ENCODE peak calls at places on chromosomes 12 and 14, in seven cellular contexts. One of them, this sample, is unnamed. For H3K36me3, the result is how much of the 10 kb centered on the place peaks cover.

GRCh38 chr14:72480465-72481243 is 413.2 kb downstream of the DPF3 start:
- DNase-seq in prostate gland: no peak
- DNase-seq in fibroblast of lung: no peak
- DNase-seq in SK-N-SH: no peak
- DNase-seq in A673: no peak
- DNase-seq in CD8-positive, alpha-beta memory T cell: no peak
- DNase-seq in upper lobe of right lung: no peak
- DNase-seq in this sample: peak

GRCh38 chr12:24470050-24470449 is 478.9 kb downstream of the BCAT1 start:
- DNase-seq in CD8-positive, alpha-beta memory T cell: no peak
- DNase-seq in fibroblast of lung: peak
- DNase-seq in SK-N-SH: no peak
- DNase-seq in upper lobe of right lung: no peak
- DNase-seq in prostate gland: no peak
- DNase-seq in A673: peak
- DNase-seq in this sample: peak

GRCh38 chr14:105700622-105701288 is 174.4 kb downstream of the TMEM121 start:
- DNase-seq in fibroblast of lung: no peak
- DNase-seq in SK-N-SH: no peak
- DNase-seq in upper lobe of right lung: peak
- DNase-seq in CD8-positive, alpha-beta memory T cell: no peak
- DNase-seq in A673: no peak
- DNase-seq in prostate gland: no peak
- DNase-seq in this sample: no peak

GRCh38 chr12:119369907-119370546 is 35.5 kb downstream of the CCDC60 start:
- DNase-seq in A673: peak
- DNase-seq in upper lobe of right lung: no peak
- DNase-seq in SK-N-SH: no peak
- DNase-seq in prostate gland: peak
- DNase-seq in CD8-positive, alpha-beta memory T cell: no peak
- DNase-seq in fibroblast of lung: no peak
- DNase-seq in this sample: no peak

GRCh38 chr12:33994857-33995808 is 27.2 kb upstream of the ALG10 start:
- DNase-seq in fibroblast of lung: no peak
- DNase-seq in CD8-positive, alpha-beta memory T cell: no peak
- DNase-seq in prostate gland: no peak
- DNase-seq in upper lobe of right lung: no peak
- DNase-seq in SK-N-SH: no peak
- DNase-seq in A673: no peak
- DNase-seq in this sample: no peak

GRCh38 chr12:76726626-76727025 is 37.3 kb upstream of the ZDHHC17 start:
- DNase-seq in upper lobe of right lung: no peak
- DNase-seq in fibroblast of lung: no peak
- DNase-seq in prostate gland: no peak
- DNase-seq in A673: no peak
- DNase-seq in CD8-positive, alpha-beta memory T cell: no peak
- DNase-seq in SK-N-SH: no peak
- DNase-seq in this sample: no peak

GRCh38 chr14:104218361-104219180 is 80.2 kb downstream of the KIF26A start:
- DNase-seq in prostate gland: no peak
- DNase-seq in upper lobe of right lung: peak
- DNase-seq in fibroblast of lung: no peak
- DNase-seq in A673: no peak
- DNase-seq in CD8-positive, alpha-beta memory T cell: no peak
- DNase-seq in SK-N-SH: no peak
- DNase-seq in this sample: no peak

GRCh38 chr14:104400355-104400754 is 179.2 kb upstream of the C14orf180 start:
- DNase-seq in SK-N-SH: no peak
- DNase-seq in prostate gland: no peak
- DNase-seq in fibroblast of lung: no peak
- DNase-seq in A673: no peak
- DNase-seq in upper lobe of right lung: no peak
- DNase-seq in CD8-positive, alpha-beta memory T cell: no peak
- DNase-seq in this sample: no peak

GRCh38 chr14:36317650-36318049 is 2.8 kb downstream of the MBIP start:
- DNase-seq in fibroblast of lung: peak
- DNase-seq in prostate gland: no peak
- DNase-seq in A673: peak
- DNase-seq in upper lobe of right lung: no peak
- DNase-seq in SK-N-SH: no peak
- DNase-seq in CD8-positive, alpha-beta memory T cell: no peak
- DNase-seq in this sample: no peak

GRCh38 chr12:44626883-44627282 is 249.2 kb downstream of the NELL2 start:
- DNase-seq in prostate gland: no peak
- DNase-seq in SK-N-SH: no peak
- DNase-seq in CD8-positive, alpha-beta memory T cell: no peak
- DNase-seq in upper lobe of right lung: no peak
- DNase-seq in fibroblast of lung: no peak
- DNase-seq in A673: no peak
- DNase-seq in this sample: no peak

GRCh38 chr12:98725481-98726247 is 80.6 kb downstream of the APAF1 start:
- DNase-seq in upper lobe of right lung: no peak
- DNase-seq in fibroblast of lung: peak
- DNase-seq in SK-N-SH: peak
- DNase-seq in A673: peak
- DNase-seq in prostate gland: no peak
- DNase-seq in CD8-positive, alpha-beta memory T cell: no peak
- DNase-seq in this sample: peak
- H3K36me3 ChIP-seq in upper lobe of right lung: half or more
- H3K36me3 ChIP-seq in fibroblast of lung: under half
- H3K36me3 ChIP-seq in SK-N-SH: under half
- H3K36me3 ChIP-seq in A673: under half
- H3K36me3 ChIP-seq in prostate gland: under half
- H3K36me3 ChIP-seq in CD8-positive, alpha-beta memory T cell: under half
- H3K36me3 ChIP-seq in this sample: under half

GRCh38 chr14:74965770-74966153 is 10.4 kb upstream of the PGF start:
- DNase-seq in SK-N-SH: no peak
- DNase-seq in A673: peak
- DNase-seq in CD8-positive, alpha-beta memory T cell: no peak
- DNase-seq in upper lobe of right lung: no peak
- DNase-seq in prostate gland: no peak
- DNase-seq in fibroblast of lung: peak
- DNase-seq in this sample: peak
- H3K27ac ChIP-seq in SK-N-SH: peak
- H3K27ac ChIP-seq in A673: peak
- H3K27ac ChIP-seq in CD8-positive, alpha-beta memory T cell: no peak
- H3K27ac ChIP-seq in upper lobe of right lung: no peak
- H3K27ac ChIP-seq in prostate gland: no peak
- H3K27ac ChIP-seq in fibroblast of lung: no peak
- H3K27ac ChIP-seq in this sample: no peak

GRCh38 chr12:64446295-64446694 is 5.6 kb upstream of the TBK1 start:
- DNase-seq in fibroblast of lung: no peak
- DNase-seq in A673: no peak
- DNase-seq in SK-N-SH: no peak
- DNase-seq in prostate gland: no peak
- DNase-seq in upper lobe of right lung: no peak
- DNase-seq in CD8-positive, alpha-beta memory T cell: no peak
- DNase-seq in this sample: no peak

GRCh38 chr12:64440100-64440499 is 11.8 kb upstream of the TBK1 start:
- DNase-seq in upper lobe of right lung: no peak
- DNase-seq in prostate gland: no peak
- DNase-seq in A673: no peak
- DNase-seq in fibroblast of lung: no peak
- DNase-seq in CD8-positive, alpha-beta memory T cell: no peak
- DNase-seq in SK-N-SH: no peak
- DNase-seq in this sample: no peak

GRCh38 chr12:64450057-64450640 is 1.8 kb upstream of the TBK1 start:
- DNase-seq in CD8-positive, alpha-beta memory T cell: no peak
- DNase-seq in A673: no peak
- DNase-seq in upper lobe of right lung: no peak
- DNase-seq in SK-N-SH: no peak
- DNase-seq in prostate gland: no peak
- DNase-seq in fibroblast of lung: no peak
- DNase-seq in this sample: no peak

GRCh38 chr12:64450711-64451486 is 1.0 kb upstream of the TBK1 start:
- DNase-seq in fibroblast of lung: peak
- DNase-seq in A673: peak
- DNase-seq in SK-N-SH: peak
- DNase-seq in CD8-positive, alpha-beta memory T cell: no peak
- DNase-seq in prostate gland: no peak
- DNase-seq in upper lobe of right lung: no peak
- DNase-seq in this sample: peak

DNA sequence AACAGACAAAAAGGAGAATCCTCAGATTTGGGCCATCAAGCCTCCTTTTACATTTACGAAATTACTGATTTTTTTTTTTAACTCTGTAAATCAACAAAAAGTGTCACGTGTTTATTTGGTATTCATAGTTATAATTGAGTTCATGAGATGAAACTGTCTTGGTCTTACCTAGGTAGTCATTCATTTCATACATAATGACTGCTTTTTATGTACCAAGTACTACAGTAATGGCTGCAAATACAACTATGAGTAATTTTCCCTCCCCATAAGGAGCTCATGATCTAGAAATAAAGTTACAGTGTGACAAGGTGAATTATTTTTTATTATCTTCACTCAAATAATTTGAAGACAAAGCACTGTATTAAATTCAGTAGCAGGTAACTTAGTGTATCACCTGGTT is 6.4 kb upstream of the TBK1 start:
- DNase-seq in fibroblast of lung: no peak
- DNase-seq in A673: no peak
- DNase-seq in prostate gland: no peak
- DNase-seq in upper lobe of right lung: no peak
- DNase-seq in CD8-positive, alpha-beta memory T cell: no peak
- DNase-seq in SK-N-SH: no peak
- DNase-seq in this sample: no peak
- H3K36me3 ChIP-seq in fibroblast of lung: under half
- H3K36me3 ChIP-seq in A673: half or more
- H3K36me3 ChIP-seq in prostate gland: under half
- H3K36me3 ChIP-seq in upper lobe of right lung: half or more
- H3K36me3 ChIP-seq in CD8-positive, alpha-beta memory T cell: under half
- H3K36me3 ChIP-seq in SK-N-SH: half or more
- H3K36me3 ChIP-seq in this sample: under half

GRCh38 chr12:114709112-114709511 is 25.1 kb upstream of the TBX3 start:
- DNase-seq in A673: no peak
- DNase-seq in CD8-positive, alpha-beta memory T cell: no peak
- DNase-seq in SK-N-SH: no peak
- DNase-seq in upper lobe of right lung: no peak
- DNase-seq in prostate gland: no peak
- DNase-seq in fibroblast of lung: no peak
- DNase-seq in this sample: no peak
- H3K27ac ChIP-seq in A673: no peak
- H3K27ac ChIP-seq in CD8-positive, alpha-beta memory T cell: no peak
- H3K27ac ChIP-seq in SK-N-SH: no peak
- H3K27ac ChIP-seq in upper lobe of right lung: no peak
- H3K27ac ChIP-seq in prostate gland: no peak
- H3K27ac ChIP-seq in fibroblast of lung: no peak
- H3K27ac ChIP-seq in this sample: no peak